ENCODE peak calls at places on chromosomes 5 and 9, in six cellular contexts. One of them, this sample, is unnamed.

GRCh38 chr5:76111510-76112174 is 28.5 kb downstream of the SV2C start:
- DNase-seq in breast epithelium: no peak
- DNase-seq in left lung: no peak
- DNase-seq in left ventricle myocardium inferior: no peak
- DNase-seq in tibial artery: no peak
- DNase-seq in endodermal cell: no peak
- DNase-seq in this sample: no peak

GRCh38 chr9:20087481-20087880 is 298.6 kb upstream of the SLC24A2 start:
- DNase-seq in breast epithelium: no peak
- DNase-seq in left lung: no peak
- DNase-seq in left ventricle myocardium inferior: no peak
- DNase-seq in tibial artery: no peak
- DNase-seq in endodermal cell: no peak
- DNase-seq in this sample: no peak

GRCh38 chr5:68382640-68383039 is 167.1 kb downstream of the PIK3R1 start:
- DNase-seq in breast epithelium: no peak
- DNase-seq in left lung: no peak
- DNase-seq in left ventricle myocardium inferior: no peak
- DNase-seq in tibial artery: peak; percentile 41
- DNase-seq in endodermal cell: no peak
- DNase-seq in this sample: no peak

GRCh38 chr9:94085062-94085639 is 887 bp downstream of the PTPDC1 start:
- DNase-seq in breast epithelium: no peak
- DNase-seq in left lung: no peak
- DNase-seq in left ventricle myocardium inferior: no peak
- DNase-seq in tibial artery: no peak
- DNase-seq in endodermal cell: peak; percentile 88
- DNase-seq in this sample: no peak

GRCh38 chr5:173547579-173547978 is 68.9 kb downstream of the BOD1 start:
- DNase-seq in breast epithelium: no peak
- DNase-seq in left lung: no peak
- DNase-seq in left ventricle myocardium inferior: no peak
- DNase-seq in tibial artery: no peak
- DNase-seq in endodermal cell: no peak
- DNase-seq in this sample: no peak

GRCh38 chr5:137223324-137224295 is 275.5 kb downstream of the SPOCK1 start:
- DNase-seq in breast epithelium: no peak
- DNase-seq in left lung: no peak
- DNase-seq in left ventricle myocardium inferior: no peak
- DNase-seq in tibial artery: no peak
- DNase-seq in endodermal cell: no peak
- DNase-seq in this sample: no peak

GRCh38 chr5:1421521-1422341 is 23.5 kb downstream of the SLC6A3 start:
- DNase-seq in breast epithelium: no peak
- DNase-seq in left lung: peak; percentile 22
- DNase-seq in left ventricle myocardium inferior: no peak
- DNase-seq in tibial artery: no peak
- DNase-seq in endodermal cell: no peak
- DNase-seq in this sample: no peak

GRCh38 chr5:106873558-106873957 is 797.2 kb downstream of the EFNA5 start:
- DNase-seq in breast epithelium: no peak
- DNase-seq in left lung: no peak
- DNase-seq in left ventricle myocardium inferior: no peak
- DNase-seq in tibial artery: no peak
- DNase-seq in endodermal cell: no peak
- DNase-seq in this sample: no peak

GRCh38 chr5:133324926-133325325 is 273.1 kb downstream of the HSPA4 start:
- DNase-seq in breast epithelium: no peak
- DNase-seq in left lung: no peak
- DNase-seq in left ventricle myocardium inferior: no peak
- DNase-seq in tibial artery: no peak
- DNase-seq in endodermal cell: no peak
- DNase-seq in this sample: no peak

GRCh38 chr5:73030995-73031394 is 75.2 kb downstream of the FCHO2 start:
- DNase-seq in breast epithelium: no peak
- DNase-seq in left lung: no peak
- DNase-seq in left ventricle myocardium inferior: no peak
- DNase-seq in tibial artery: no peak
- DNase-seq in endodermal cell: peak; percentile 72
- DNase-seq in this sample: peak; percentile 74

GRCh38 chr5:73028991-73029540 is 73.2 kb downstream of the FCHO2 start:
- DNase-seq in breast epithelium: no peak
- DNase-seq in left lung: no peak
- DNase-seq in left ventricle myocardium inferior: no peak
- DNase-seq in tibial artery: no peak
- DNase-seq in endodermal cell: no peak
- DNase-seq in this sample: no peak

GRCh38 chr5:73030531-73030930 is 74.7 kb downstream of the FCHO2 start:
- DNase-seq in breast epithelium: no peak
- DNase-seq in left lung: no peak
- DNase-seq in left ventricle myocardium inferior: no peak
- DNase-seq in tibial artery: no peak
- DNase-seq in endodermal cell: no peak
- DNase-seq in this sample: no peak

GRCh38 chr5:73032635-73033034 is 76.8 kb downstream of the FCHO2 start:
- DNase-seq in breast epithelium: no peak
- DNase-seq in left lung: no peak
- DNase-seq in left ventricle myocardium inferior: no peak
- DNase-seq in tibial artery: no peak
- DNase-seq in endodermal cell: no peak
- DNase-seq in this sample: no peak

DNA sequence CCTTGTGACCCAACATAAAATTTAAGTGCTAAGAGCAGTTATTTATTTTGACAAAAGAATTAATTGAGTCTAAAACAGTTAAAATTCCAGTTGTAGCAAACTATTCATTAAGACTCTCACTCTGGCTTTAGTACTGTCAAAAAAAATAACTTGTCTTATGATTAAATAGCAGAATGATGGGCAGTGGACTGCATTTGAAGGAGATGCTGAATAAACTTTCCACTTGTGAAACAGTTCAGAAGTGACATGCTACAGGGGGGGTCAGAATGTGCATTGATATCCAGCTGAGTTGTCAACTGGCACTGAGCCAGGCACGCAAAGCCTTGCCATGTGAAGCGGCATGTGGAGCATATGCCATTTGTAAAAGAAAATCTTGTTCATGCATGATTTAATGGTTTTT is 76.0 kb downstream of the FCHO2 start:
- DNase-seq in breast epithelium: no peak
- DNase-seq in left lung: no peak
- DNase-seq in left ventricle myocardium inferior: no peak
- DNase-seq in tibial artery: no peak
- DNase-seq in endodermal cell: no peak
- DNase-seq in this sample: no peak
- H3K4me1 ChIP-seq in breast epithelium: no peaks in the 10 kb centered on the region
- H3K4me1 ChIP-seq in left lung: no peaks in the 10 kb centered on the region
- H3K4me1 ChIP-seq in left ventricle myocardium inferior: peaks cover 6% of the 10 kb centered on the region
- H3K4me1 ChIP-seq in tibial artery: peaks cover 10% of the 10 kb centered on the region
- H3K4me1 ChIP-seq in endodermal cell: peaks cover 2% of the 10 kb centered on the region
- H3K4me1 ChIP-seq in this sample: peaks cover 18% of the 10 kb centered on the region

GRCh38 chr5:179274321-179275315 is 70.6 kb downstream of the ADAMTS2 start:
- DNase-seq in breast epithelium: no peak
- DNase-seq in left lung: peak; percentile 31
- DNase-seq in left ventricle myocardium inferior: no peak
- DNase-seq in tibial artery: no peak
- DNase-seq in endodermal cell: no peak
- DNase-seq in this sample: no peak
- TF ChIP-seq CTCF in breast epithelium: no peak
- TF ChIP-seq CTCF in left lung: no peak
- TF ChIP-seq CTCF in left ventricle myocardium inferior: no peak
- TF ChIP-seq CTCF in tibial artery: no peak
- TF ChIP-seq CTCF in endodermal cell: peak; percentile 54
- TF ChIP-seq CTCF in this sample: no peak

GRCh38 chr5:139566611-139567010 is 5.5 kb downstream of the UBE2D2 start:
- DNase-seq in breast epithelium: no peak
- DNase-seq in left lung: no peak
- DNase-seq in left ventricle myocardium inferior: no peak
- DNase-seq in tibial artery: no peak
- DNase-seq in endodermal cell: no peak
- DNase-seq in this sample: no peak
- H3K4me1 ChIP-seq in breast epithelium: peaks cover 20% of the 10 kb centered on the region
- H3K4me1 ChIP-seq in left lung: peaks cover 79% of the 10 kb centered on the region
- H3K4me1 ChIP-seq in left ventricle myocardium inferior: peaks cover 89% of the 10 kb centered on the region
- H3K4me1 ChIP-seq in tibial artery: peaks cover 76% of the 10 kb centered on the region
- H3K4me1 ChIP-seq in endodermal cell: peaks cover 4% of the 10 kb centered on the region
- H3K4me1 ChIP-seq in this sample: peaks cover 12% of the 10 kb centered on the region

DNA sequence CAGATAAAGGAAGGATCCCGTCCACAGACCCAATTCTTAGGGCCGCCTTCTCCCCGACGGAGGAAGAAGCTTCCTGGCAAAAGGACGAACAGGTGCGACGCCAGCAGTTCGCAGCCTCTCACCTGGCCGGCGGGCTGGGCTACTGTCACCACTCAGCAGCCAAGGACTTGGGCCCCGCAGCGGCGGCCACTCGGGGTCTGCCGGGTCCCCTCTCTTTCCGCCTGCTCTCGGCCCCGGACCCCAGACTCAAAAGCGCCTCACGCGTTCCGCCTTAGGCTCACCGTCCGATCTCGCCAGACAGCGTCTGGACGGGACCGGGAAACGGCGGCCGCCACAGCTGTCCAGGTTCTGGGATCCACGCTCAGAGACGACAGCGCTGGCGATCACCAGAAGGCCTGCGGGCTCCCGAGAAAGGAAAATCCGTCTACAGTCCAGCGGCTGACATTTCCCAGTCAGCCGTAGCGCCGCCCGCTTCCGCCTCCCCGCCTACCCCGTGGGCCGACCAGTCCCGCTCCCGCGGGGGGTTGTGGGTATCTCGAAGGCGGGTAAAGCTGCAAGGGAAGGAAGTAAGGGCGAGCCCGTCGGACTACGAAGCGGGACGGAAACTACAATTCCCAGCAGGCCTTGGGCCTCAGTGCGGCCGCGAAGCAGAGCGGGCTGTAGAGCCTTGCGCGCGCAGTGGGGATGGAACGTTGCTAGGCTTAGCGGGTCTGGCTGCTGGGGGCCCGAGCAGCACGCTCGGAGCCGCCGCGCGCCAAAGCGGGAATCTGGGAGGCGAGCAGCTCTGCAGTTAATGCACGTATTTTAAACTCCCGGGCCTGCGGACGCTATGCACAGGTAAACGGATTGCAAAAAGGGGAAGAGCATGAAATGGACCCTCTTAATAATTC is at the start of the genes LMBRD2 and SKP2:
- DNase-seq in breast epithelium: peak; percentile 95
- DNase-seq in left lung: peak; percentile 99
- DNase-seq in left ventricle myocardium inferior: peak; percentile 97
- DNase-seq in tibial artery: peak; percentile 99
- DNase-seq in endodermal cell: peak; percentile 99
- DNase-seq in this sample: peak; percentile 98
- TF ChIP-seq CTCF in breast epithelium: no peak
- TF ChIP-seq CTCF in left lung: no peak
- TF ChIP-seq CTCF in left ventricle myocardium inferior: no peak
- TF ChIP-seq CTCF in tibial artery: no peak
- TF ChIP-seq CTCF in endodermal cell: no peak
- TF ChIP-seq CTCF in this sample: no peak

DNA sequence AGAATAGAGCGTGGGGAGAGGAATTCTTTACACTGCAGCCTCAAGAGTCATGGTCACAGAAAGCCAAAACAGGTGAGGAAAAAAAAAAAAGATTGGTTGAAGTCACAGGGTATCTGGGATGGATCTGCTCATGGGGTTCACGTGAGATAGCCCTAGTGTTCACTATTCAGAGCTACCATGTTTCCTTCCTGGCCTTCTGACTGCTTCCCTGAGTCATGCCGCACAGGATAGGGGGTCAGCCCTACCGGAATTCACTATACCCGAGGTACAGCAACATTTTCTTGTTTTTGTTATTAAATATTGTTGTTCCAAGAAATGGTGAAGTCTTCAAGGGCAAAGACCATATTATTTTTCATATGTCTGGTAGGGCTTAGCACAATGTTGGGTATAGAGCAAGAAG is 21.5 kb upstream of the MAN2A1 start:
- DNase-seq in breast epithelium: no peak
- DNase-seq in left lung: no peak
- DNase-seq in left ventricle myocardium inferior: no peak
- DNase-seq in tibial artery: no peak
- DNase-seq in endodermal cell: no peak
- DNase-seq in this sample: no peak
- H3K4me1 ChIP-seq in breast epithelium: no peaks in the 10 kb centered on the region
- H3K4me1 ChIP-seq in left lung: no peaks in the 10 kb centered on the region
- H3K4me1 ChIP-seq in left ventricle myocardium inferior: no peaks in the 10 kb centered on the region
- H3K4me1 ChIP-seq in tibial artery: no peaks in the 10 kb centered on the region
- H3K4me1 ChIP-seq in endodermal cell: no peaks in the 10 kb centered on the region
- H3K4me1 ChIP-seq in this sample: no peaks in the 10 kb centered on the region

GRCh38 chr5:132221781-132222648 is 5.6 kb downstream of the P4HA2 start:
- DNase-seq in breast epithelium: no peak
- DNase-seq in left lung: no peak
- DNase-seq in left ventricle myocardium inferior: peak; percentile 71
- DNase-seq in tibial artery: peak; percentile 63
- DNase-seq in endodermal cell: no peak
- DNase-seq in this sample: no peak
- TF ChIP-seq CTCF in breast epithelium: no peak
- TF ChIP-seq CTCF in left lung: no peak
- TF ChIP-seq CTCF in left ventricle myocardium inferior: peak; percentile 24
- TF ChIP-seq CTCF in tibial artery: peak; percentile 35
- TF ChIP-seq CTCF in endodermal cell: no peak
- TF ChIP-seq CTCF in this sample: no peak

GRCh38 chr9:127949827-127950512 is 12.3 kb upstream of the DPM2 start:
- DNase-seq in breast epithelium: no peak
- DNase-seq in left lung: no peak
- DNase-seq in left ventricle myocardium inferior: peak; percentile 56
- DNase-seq in tibial artery: no peak
- DNase-seq in endodermal cell: no peak
- DNase-seq in this sample: no peak

GRCh38 chr9:127950513-127951210 is 13.0 kb upstream of the DPM2 start:
- DNase-seq in breast epithelium: no peak
- DNase-seq in left lung: no peak
- DNase-seq in left ventricle myocardium inferior: peak; percentile 65
- DNase-seq in tibial artery: no peak
- DNase-seq in endodermal cell: no peak
- DNase-seq in this sample: no peak

GRCh38 chr9:127955294-127956015 is 17.8 kb upstream of the DPM2 start:
- DNase-seq in breast epithelium: peak; percentile 94
- DNase-seq in left lung: peak; percentile 85
- DNase-seq in left ventricle myocardium inferior: peak; percentile 54
- DNase-seq in tibial artery: no peak
- DNase-seq in endodermal cell: peak; percentile 94
- DNase-seq in this sample: peak; percentile 86

GRCh38 chr9:127954831-127955293 is 17.2 kb upstream of the DPM2 start:
- DNase-seq in breast epithelium: no peak
- DNase-seq in left lung: no peak
- DNase-seq in left ventricle myocardium inferior: no peak
- DNase-seq in tibial artery: no peak
- DNase-seq in endodermal cell: no peak
- DNase-seq in this sample: no peak

DNA sequence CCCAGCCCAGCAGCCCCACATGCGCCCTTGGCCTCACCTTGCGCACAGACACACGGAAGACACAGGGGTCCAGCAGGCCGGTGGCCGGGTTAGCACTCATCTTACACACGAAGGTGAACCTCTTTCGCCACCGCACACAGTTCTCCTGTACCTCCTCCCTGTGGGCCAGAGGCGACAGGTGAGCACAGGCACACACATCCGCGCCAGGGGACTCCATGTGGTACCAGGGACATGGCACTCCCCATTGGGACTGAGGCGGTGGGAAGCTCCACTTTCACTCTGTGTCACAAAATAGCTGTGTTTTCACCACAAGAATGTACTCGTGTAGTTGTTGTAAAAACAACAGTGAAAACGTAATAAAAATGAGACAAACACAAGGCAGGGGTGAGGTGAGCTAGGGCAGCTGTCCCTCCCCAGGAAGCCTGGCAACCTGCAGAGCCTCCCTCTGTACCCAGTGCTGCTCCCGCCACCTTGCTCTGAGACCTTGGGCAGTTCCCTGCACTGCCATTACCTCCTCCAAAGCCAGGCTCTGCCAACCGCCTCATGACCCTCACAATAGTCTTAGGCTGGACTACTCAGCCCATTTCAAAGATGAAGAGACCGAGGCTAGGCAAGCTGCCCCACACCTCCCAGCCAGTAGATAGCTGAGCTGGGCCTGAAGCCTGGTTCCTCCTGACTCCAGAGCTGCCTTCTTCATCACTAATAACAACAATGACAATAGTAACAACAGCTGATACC is 16.3 kb upstream of the DPM2 start:
- DNase-seq in breast epithelium: no peak
- DNase-seq in left lung: no peak
- DNase-seq in left ventricle myocardium inferior: no peak
- DNase-seq in tibial artery: no peak
- DNase-seq in endodermal cell: no peak
- DNase-seq in this sample: no peak
- H3K4me1 ChIP-seq in breast epithelium: peaks cover 25% of the 10 kb centered on the region
- H3K4me1 ChIP-seq in left lung: peaks cover 26% of the 10 kb centered on the region
- H3K4me1 ChIP-seq in left ventricle myocardium inferior: peaks cover 72% of the 10 kb centered on the region
- H3K4me1 ChIP-seq in tibial artery: peaks cover 45% of the 10 kb centered on the region
- H3K4me1 ChIP-seq in endodermal cell: peaks cover 5% of the 10 kb centered on the region
- H3K4me1 ChIP-seq in this sample: peaks cover 29% of the 10 kb centered on the region